ENCODE peak calls at places on chromosome 9, in five cellular contexts. Q is NCI-H524; D is memory B cell; N is stimulated activated CD4-positive, alpha-beta T cell treated with anti-CD3 and anti-CD28 coated beads, Interleukin-2, amount 100 ng/mL, for 24 hours; E is AML-193. L is an unnamed sample.

GRCh38 chr9:107750741-107751521 is 261.4 kb upstream of the KLF4 start:
- DNase-seq in E (no peak), Q (no peak), N (no peak), D (no peak), L (peak; percentile 91)

GRCh38 chr9:121782514-121783110 is 131.2 kb downstream of the DAB2IP start:
- DNase-seq in E (no peak), D (no peak), N (no peak), Q (no peak), L (no peak)

GRCh38 chr9:72904267-72905093 is 48.4 kb downstream of the ALDH1A1 start:
- DNase-seq in Q (no peak), D (no peak), N (no peak), E (no peak), L (no peak)

GRCh38 chr9:752201-752600 is 89.3 kb upstream of the DMRT1 start:
- DNase-seq in Q (no peak), E (no peak), N (no peak), D (no peak), L (no peak)

GRCh38 chr9:69861011-69861410 is 40.4 kb downstream of the CFAP95 start:
- DNase-seq in D (no peak), N (no peak), Q (no peak), E (no peak), L (no peak)

GRCh38 chr9:131813116-131813515 is 73.2 kb upstream of the RAPGEF1 start:
- DNase-seq in E (no peak), Q (no peak), D (no peak), N (no peak), L (no peak)

GRCh38 chr9:77131411-77131810 is 45.9 kb upstream of the VPS13A start:
- DNase-seq in Q (no peak), N (no peak), E (no peak), D (no peak), L (no peak)

GRCh38 chr9:90300901-90301688 is 341.5 kb downstream of the DIRAS2 start:
- DNase-seq in D (no peak), E (no peak), N (no peak), Q (no peak), L (peak; percentile 56)

GRCh38 chr9:129726322-129727160 is 26.3 kb downstream of the PTGES start:
- DNase-seq in N (peak; percentile 74), E (peak; percentile 54), D (peak; percentile 51), Q (peak; percentile 56), L (peak; percentile 80)

GRCh38 chr9:124849801-124850200 is 3.5 kb upstream of the WDR38 start:
- DNase-seq in D (no peak), Q (no peak), E (no peak), N (no peak), L (no peak)

GRCh38 chr9:132237481-132237880 is 75.6 kb downstream of the NTNG2 start:
- DNase-seq in E (no peak), N (no peak), D (no peak), Q (no peak), L (no peak)

GRCh38 chr9:115983366-115983765 is 170.2 kb upstream of the PAPPA start:
- DNase-seq in N (no peak), D (no peak), E (no peak), Q (no peak), L (no peak)

GRCh38 chr9:101569736-101570501 is 24.9 kb downstream of the PPP3R2 start:
- DNase-seq in E (no peak), Q (no peak), D (no peak), N (no peak), L (no peak)

GRCh38 chr9:105296889-105297288 is 52.4 kb downstream of the SLC44A1 start:
- DNase-seq in D (no peak), E (no peak), N (no peak), Q (no peak), L (no peak)

GRCh38 chr9:84862786-84863185 is 193.3 kb downstream of the NTRK2 start:
- DNase-seq in Q (peak; percentile 35), D (no peak), N (no peak), E (no peak), L (peak; percentile 40)

GRCh38 chr9:6779417-6780241 is 21.9 kb downstream of the KDM4C start:
- DNase-seq in Q (no peak), N (no peak), D (no peak), E (no peak), L (no peak)